ENCODE peak calls at places on chromosomes 3 and 15, in six cellular contexts. U, V, S, D, R and P are unnamed samples.

GRCh38 chr15:90225047-90225446 is 8.7 kb downstream of the CIB1 start:
- DNase-seq in U (no peak), V (no peak), S (no peak), D (no peak), R (no peak), P (no peak)

GRCh38 chr3:45381168-45381852 is 7.1 kb upstream of the LARS2 start:
- DNase-seq in U (no peak), V (peak; percentile 8), S (no peak), D (no peak), R (no peak), P (no peak)

GRCh38 chr3:49019941-49020334 is 1.6 kb upstream of the DALRD3 start:
- DNase-seq in U (no peak), V (no peak), S (no peak), D (no peak), R (no peak), P (no peak)

GRCh38 chr3:120791958-120792357 is 49.4 kb downstream of the GTF2E1 start:
- DNase-seq in U (no peak), V (peak; percentile 80), S (no peak), D (peak; percentile 90), R (no peak), P (peak; percentile 50)

GRCh38 chr15:89654847-89655805 is at the start of gene KIF7:
- DNase-seq in U (no peak), V (no peak), S (no peak), D (peak; percentile 72), R (no peak), P (no peak)

GRCh38 chr3:197511130-197511529 is 44.6 kb downstream of the BDH1 start:
- DNase-seq in U (no peak), V (peak; percentile 76), S (no peak), D (peak; percentile 77), R (no peak), P (no peak)

GRCh38 chr15:72818632-72819031 is 35.1 kb upstream of the ADPGK start:
- DNase-seq in U (no peak), V (no peak), S (no peak), D (no peak), R (no peak), P (no peak)

GRCh38 chr15:52656412-52656811 is 22.8 kb downstream of the ATOSA start:
- DNase-seq in U (no peak), V (no peak), S (no peak), D (no peak), R (no peak), P (no peak)

GRCh38 chr3:136207741-136208140 is 11.6 kb upstream of the MSL2 start:
- DNase-seq in U (no peak), V (no peak), S (no peak), D (no peak), R (no peak), P (no peak)